ENCODE peak calls at places on chromosomes 1 and 21, in nine cellular contexts. One of them, this sample, is unnamed.

GRCh38 chr1:98704474-98704873 is 43.0 kb downstream of the SNX7 start:
- DNase-seq in occipital lobe: peak; percentile 39
- DNase-seq in colonic mucosa: no peak
- DNase-seq in epithelial cell of esophagus: no peak
- DNase-seq in T-helper 1 cell: no peak
- DNase-seq in COR-L47: peak; percentile 67
- DNase-seq in DMS153: no peak
- DNase-seq in fibroblast of the conjunctiva: peak; percentile 0
- DNase-seq in gastrocnemius medialis: no peak
- DNase-seq in this sample: no peak

GRCh38 chr1:214102907-214103306 is 115.1 kb downstream of the PROX1 start:
- DNase-seq in occipital lobe: no peak
- DNase-seq in colonic mucosa: no peak
- DNase-seq in epithelial cell of esophagus: peak; percentile 90
- DNase-seq in T-helper 1 cell: no peak
- DNase-seq in COR-L47: no peak
- DNase-seq in DMS153: no peak
- DNase-seq in fibroblast of the conjunctiva: peak; percentile 68
- DNase-seq in gastrocnemius medialis: no peak
- DNase-seq in this sample: no peak

GRCh38 chr1:19033926-19034680 is 77.6 kb upstream of the IFFO2 start:
- DNase-seq in occipital lobe: no peak
- DNase-seq in colonic mucosa: no peak
- DNase-seq in epithelial cell of esophagus: peak; percentile 100
- DNase-seq in T-helper 1 cell: no peak
- DNase-seq in COR-L47: no peak
- DNase-seq in DMS153: no peak
- DNase-seq in fibroblast of the conjunctiva: no peak
- DNase-seq in gastrocnemius medialis: no peak
- DNase-seq in this sample: no peak

GRCh38 chr1:33388989-33389771 is 41.7 kb downstream of the PHC2 start:
- DNase-seq in occipital lobe: no peak
- DNase-seq in colonic mucosa: no peak
- DNase-seq in epithelial cell of esophagus: no peak
- DNase-seq in T-helper 1 cell: no peak
- DNase-seq in COR-L47: no peak
- DNase-seq in DMS153: no peak
- DNase-seq in fibroblast of the conjunctiva: peak; percentile 45
- DNase-seq in gastrocnemius medialis: peak; percentile 42
- DNase-seq in this sample: no peak

GRCh38 chr1:232211149-232211548 is 418.8 kb downstream of the SIPA1L2 start:
- DNase-seq in occipital lobe: no peak
- DNase-seq in colonic mucosa: no peak
- DNase-seq in epithelial cell of esophagus: no peak
- DNase-seq in T-helper 1 cell: no peak
- DNase-seq in COR-L47: no peak
- DNase-seq in DMS153: no peak
- DNase-seq in fibroblast of the conjunctiva: no peak
- DNase-seq in gastrocnemius medialis: no peak
- DNase-seq in this sample: no peak

GRCh38 chr1:228647523-228648444 is 87.5 kb upstream of the RHOU start:
- DNase-seq in occipital lobe: no peak
- DNase-seq in colonic mucosa: peak; percentile 76
- DNase-seq in epithelial cell of esophagus: peak; percentile 77
- DNase-seq in T-helper 1 cell: peak; percentile 35
- DNase-seq in COR-L47: peak; percentile 5
- DNase-seq in DMS153: peak; percentile 23
- DNase-seq in fibroblast of the conjunctiva: peak; percentile 41
- DNase-seq in gastrocnemius medialis: no peak
- DNase-seq in this sample: peak; percentile 73

GRCh38 chr1:178632619-178633018 is 92.4 kb upstream of the RALGPS2 start:
- DNase-seq in occipital lobe: no peak
- DNase-seq in colonic mucosa: no peak
- DNase-seq in epithelial cell of esophagus: peak; percentile 59
- DNase-seq in T-helper 1 cell: no peak
- DNase-seq in COR-L47: no peak
- DNase-seq in DMS153: no peak
- DNase-seq in fibroblast of the conjunctiva: no peak
- DNase-seq in gastrocnemius medialis: no peak
- DNase-seq in this sample: no peak

GRCh38 chr1:230938924-230939368 is 39.7 kb downstream of the TTC13 start:
- DNase-seq in occipital lobe: no peak
- DNase-seq in colonic mucosa: peak; percentile 44
- DNase-seq in epithelial cell of esophagus: no peak
- DNase-seq in T-helper 1 cell: no peak
- DNase-seq in COR-L47: no peak
- DNase-seq in DMS153: no peak
- DNase-seq in fibroblast of the conjunctiva: no peak
- DNase-seq in gastrocnemius medialis: no peak
- DNase-seq in this sample: no peak

GRCh38 chr1:164912290-164912689 is 353.3 kb downstream of the PBX1 start:
- DNase-seq in occipital lobe: no peak
- DNase-seq in colonic mucosa: no peak
- DNase-seq in epithelial cell of esophagus: no peak
- DNase-seq in T-helper 1 cell: no peak
- DNase-seq in COR-L47: no peak
- DNase-seq in DMS153: no peak
- DNase-seq in fibroblast of the conjunctiva: no peak
- DNase-seq in gastrocnemius medialis: peak; percentile 15
- DNase-seq in this sample: no peak

GRCh38 chr1:89896105-89896942 is 75.5 kb downstream of the LRRC8D start:
- DNase-seq in occipital lobe: no peak
- DNase-seq in colonic mucosa: no peak
- DNase-seq in epithelial cell of esophagus: no peak
- DNase-seq in T-helper 1 cell: no peak
- DNase-seq in COR-L47: no peak
- DNase-seq in DMS153: no peak
- DNase-seq in fibroblast of the conjunctiva: no peak
- DNase-seq in gastrocnemius medialis: no peak
- DNase-seq in this sample: no peak

GRCh38 chr21:25733859-25734653 is 648 bp downstream of the ATP5PF start:
- DNase-seq in occipital lobe: no peak
- DNase-seq in colonic mucosa: peak; percentile 38
- DNase-seq in epithelial cell of esophagus: peak; percentile 27
- DNase-seq in T-helper 1 cell: peak; percentile 42
- DNase-seq in COR-L47: no peak
- DNase-seq in DMS153: no peak
- DNase-seq in fibroblast of the conjunctiva: no peak
- DNase-seq in gastrocnemius medialis: peak; percentile 50
- DNase-seq in this sample: no peak

GRCh38 chr1:150976879-150977694 is 2.5 kb upstream of the CERS2 start:
- DNase-seq in occipital lobe: peak; percentile 39
- DNase-seq in colonic mucosa: peak; percentile 94
- DNase-seq in epithelial cell of esophagus: peak; percentile 77
- DNase-seq in T-helper 1 cell: peak; percentile 90
- DNase-seq in COR-L47: no peak
- DNase-seq in DMS153: peak; percentile 84
- DNase-seq in fibroblast of the conjunctiva: no peak
- DNase-seq in gastrocnemius medialis: peak; percentile 92
- DNase-seq in this sample: no peak

GRCh38 chr1:174710868-174711845 is 263.4 kb downstream of the GPR52 start:
- DNase-seq in occipital lobe: no peak
- DNase-seq in colonic mucosa: no peak
- DNase-seq in epithelial cell of esophagus: no peak
- DNase-seq in T-helper 1 cell: no peak
- DNase-seq in COR-L47: no peak
- DNase-seq in DMS153: no peak
- DNase-seq in fibroblast of the conjunctiva: no peak
- DNase-seq in gastrocnemius medialis: no peak
- DNase-seq in this sample: no peak

GRCh38 chr1:5908461-5909375 is 83.5 kb downstream of the NPHP4 start:
- DNase-seq in occipital lobe: peak; percentile 46
- DNase-seq in colonic mucosa: no peak
- DNase-seq in epithelial cell of esophagus: no peak
- DNase-seq in T-helper 1 cell: no peak
- DNase-seq in COR-L47: no peak
- DNase-seq in DMS153: no peak
- DNase-seq in fibroblast of the conjunctiva: no peak
- DNase-seq in gastrocnemius medialis: no peak
- DNase-seq in this sample: no peak

GRCh38 chr1:61086245-61086644 is 3.9 kb downstream of the NFIA start:
- DNase-seq in occipital lobe: no peak
- DNase-seq in colonic mucosa: no peak
- DNase-seq in epithelial cell of esophagus: no peak
- DNase-seq in T-helper 1 cell: no peak
- DNase-seq in COR-L47: no peak
- DNase-seq in DMS153: no peak
- DNase-seq in fibroblast of the conjunctiva: no peak
- DNase-seq in gastrocnemius medialis: no peak
- DNase-seq in this sample: no peak

GRCh38 chr1:66607458-66607857 is 73.5 kb downstream of the SGIP1 start:
- DNase-seq in occipital lobe: no peak
- DNase-seq in colonic mucosa: no peak
- DNase-seq in epithelial cell of esophagus: no peak
- DNase-seq in T-helper 1 cell: no peak
- DNase-seq in COR-L47: no peak
- DNase-seq in DMS153: no peak
- DNase-seq in fibroblast of the conjunctiva: no peak
- DNase-seq in gastrocnemius medialis: no peak
- DNase-seq in this sample: no peak

GRCh38 chr1:27668808-27669723 is 2.9 kb downstream of the IFI6 start:
- DNase-seq in occipital lobe: peak; percentile 24
- DNase-seq in colonic mucosa: peak; percentile 91
- DNase-seq in epithelial cell of esophagus: peak; percentile 74
- DNase-seq in T-helper 1 cell: peak; percentile 75
- DNase-seq in COR-L47: peak; percentile 46
- DNase-seq in DMS153: peak; percentile 60
- DNase-seq in fibroblast of the conjunctiva: no peak
- DNase-seq in gastrocnemius medialis: peak; percentile 62
- DNase-seq in this sample: peak; percentile 40

GRCh38 chr1:170126691-170127090 is 19.1 kb upstream of the NTMT2 start:
- DNase-seq in occipital lobe: no peak
- DNase-seq in colonic mucosa: no peak
- DNase-seq in epithelial cell of esophagus: peak; percentile 80
- DNase-seq in T-helper 1 cell: no peak
- DNase-seq in COR-L47: no peak
- DNase-seq in DMS153: no peak
- DNase-seq in fibroblast of the conjunctiva: peak; percentile 47
- DNase-seq in gastrocnemius medialis: no peak
- DNase-seq in this sample: no peak

GRCh38 chr21:43740497-43741156 is 21.7 kb downstream of the PDXK start:
- DNase-seq in occipital lobe: no peak
- DNase-seq in colonic mucosa: no peak
- DNase-seq in epithelial cell of esophagus: peak; percentile 78
- DNase-seq in T-helper 1 cell: peak; percentile 26
- DNase-seq in COR-L47: no peak
- DNase-seq in DMS153: no peak
- DNase-seq in fibroblast of the conjunctiva: no peak
- DNase-seq in gastrocnemius medialis: peak; percentile 39
- DNase-seq in this sample: no peak

GRCh38 chr1:184214128-184214527 is 162.6 kb downstream of the TSEN15 start:
- DNase-seq in occipital lobe: no peak
- DNase-seq in colonic mucosa: no peak
- DNase-seq in epithelial cell of esophagus: no peak
- DNase-seq in T-helper 1 cell: no peak
- DNase-seq in COR-L47: no peak
- DNase-seq in DMS153: no peak
- DNase-seq in fibroblast of the conjunctiva: no peak
- DNase-seq in gastrocnemius medialis: no peak
- DNase-seq in this sample: no peak

GRCh38 chr1:218371927-218372672 is 27.0 kb downstream of the TGFB2 start:
- DNase-seq in occipital lobe: no peak
- DNase-seq in colonic mucosa: no peak
- DNase-seq in epithelial cell of esophagus: no peak
- DNase-seq in T-helper 1 cell: no peak
- DNase-seq in COR-L47: no peak
- DNase-seq in DMS153: peak; percentile 89
- DNase-seq in fibroblast of the conjunctiva: peak; percentile 71
- DNase-seq in gastrocnemius medialis: no peak
- DNase-seq in this sample: no peak

GRCh38 chr1:205244383-205244782 is 16.6 kb downstream of the TMCC2 start:
- DNase-seq in occipital lobe: no peak
- DNase-seq in colonic mucosa: no peak
- DNase-seq in epithelial cell of esophagus: no peak
- DNase-seq in T-helper 1 cell: no peak
- DNase-seq in COR-L47: no peak
- DNase-seq in DMS153: no peak
- DNase-seq in fibroblast of the conjunctiva: no peak
- DNase-seq in gastrocnemius medialis: no peak
- DNase-seq in this sample: no peak

GRCh38 chr1:156376146-156376545 is 7.1 kb downstream of the RHBG start:
- DNase-seq in occipital lobe: no peak
- DNase-seq in colonic mucosa: no peak
- DNase-seq in epithelial cell of esophagus: peak; percentile 44
- DNase-seq in T-helper 1 cell: no peak
- DNase-seq in COR-L47: no peak
- DNase-seq in DMS153: no peak
- DNase-seq in fibroblast of the conjunctiva: no peak
- DNase-seq in gastrocnemius medialis: no peak
- DNase-seq in this sample: no peak

GRCh38 chr1:89125571-89126233 is at the start of gene GBP2:
- DNase-seq in occipital lobe: no peak
- DNase-seq in colonic mucosa: peak; percentile 34
- DNase-seq in epithelial cell of esophagus: peak; percentile 84
- DNase-seq in T-helper 1 cell: peak; percentile 79
- DNase-seq in COR-L47: no peak
- DNase-seq in DMS153: no peak
- DNase-seq in fibroblast of the conjunctiva: peak; percentile 74
- DNase-seq in gastrocnemius medialis: no peak
- DNase-seq in this sample: no peak

This sample was measured in NCI-H2081.